ENCODE peak calls at places on chromosomes 12 and 14, in six cellular contexts. H is tibial artery, A is fibroblast of lung, W is ascending aorta, F is pancreas, L is esophagus squamous epithelium. Q is an unnamed sample. For H3K36me3, the result is how much of the 10 kb centered on the place peaks cover.

GRCh38 chr12:26119391-26119981 is 5.4 kb downstream of the BHLHE41 start:
- DNase-seq in H (no peak), A (peak), W (no peak), F (no peak), L (no peak), Q (no peak)

GRCh38 chr12:113950873-113951272 is 15.3 kb downstream of the RBM19 start:
- DNase-seq in H (no peak), A (no peak), W (no peak), F (no peak), L (no peak), Q (no peak)

GRCh38 chr12:75041481-75041880 is 168.2 kb downstream of the KCNC2 start:
- DNase-seq in H (no peak), A (no peak), W (no peak), F (no peak), L (no peak), Q (no peak)

GRCh38 chr12:107335802-107336570 is 242.6 kb upstream of the CRY1 start:
- DNase-seq in H (no peak), A (no peak), W (no peak), F (no peak), L (no peak), Q (no peak)

GRCh38 chr12:94851396-94852025 is 152.0 kb downstream of the NDUFA12 start:
- DNase-seq in H (no peak), A (no peak), W (no peak), F (no peak), L (no peak), Q (no peak)

GRCh38 chr14:52356025-52356424 is 41.9 kb downstream of the PTGER2 start:
- DNase-seq in H (no peak), A (no peak), W (no peak), F (no peak), L (no peak), Q (no peak)

GRCh38 chr14:95841680-95842079 is 35.0 kb upstream of the TUNAR start:
- DNase-seq in H (no peak), A (no peak), W (no peak), F (no peak), L (no peak), Q (no peak)

GRCh38 chr12:19003110-19003509 is 126.4 kb upstream of the PLEKHA5 start:
- DNase-seq in H (no peak), A (no peak), W (no peak), F (no peak), L (no peak), Q (no peak)

GRCh38 chr14:21072102-21072501 is 2.0 kb downstream of the ARHGEF40 start:
- DNase-seq in H (peak), A (peak), W (no peak), F (no peak), L (no peak), Q (no peak)

GRCh38 chr12:123931686-123932321 is 40.8 kb downstream of the CCDC92 start:
- DNase-seq in H (no peak), A (no peak), W (no peak), F (no peak), L (no peak), Q (no peak)

GRCh38 chr14:102749833-102750775 is 27.1 kb upstream of the TRAF3 start:
- DNase-seq in H (no peak), A (no peak), W (no peak), F (no peak), L (no peak), Q (no peak)

GRCh38 chr12:71865166-71865713 is 25.7 kb downstream of the TBC1D15 start:
- DNase-seq in H (no peak), A (peak), W (no peak), F (no peak), L (no peak), Q (no peak)

GRCh38 chr14:93655078-93655750 is 133.1 kb downstream of the PRIMA1 start:
- DNase-seq in H (no peak), A (peak), W (no peak), F (no peak), L (no peak), Q (no peak)

GRCh38 chr14:79375336-79375735 is 836.0 kb downstream of the DIO2 start:
- DNase-seq in H (no peak), A (no peak), W (no peak), F (no peak), L (no peak), Q (no peak)

GRCh38 chr12:132658149-132658905 is 28.8 kb downstream of the POLE start:
- DNase-seq in H (no peak), A (no peak), W (no peak), F (no peak), L (no peak), Q (peak)

GRCh38 chr12:80838708-80839107 is 99.0 kb downstream of the LIN7A start:
- DNase-seq in H (no peak), A (no peak), W (no peak), F (no peak), L (no peak), Q (no peak)

GRCh38 chr14:87187787-87188186 is 805.2 kb downstream of the GALC start:
- DNase-seq in H (no peak), A (no peak), W (no peak), F (no peak), L (no peak), Q (no peak)

GRCh38 chr14:50808053-50808452 is 22.9 kb downstream of the NIN start:
- DNase-seq in H (no peak), A (no peak), W (no peak), F (no peak), L (no peak), Q (no peak)

GRCh38 chr14:52703225-52703624 is 3.8 kb upstream of the PSMC6 start:
- DNase-seq in H (no peak), A (peak), W (no peak), F (no peak), L (no peak), Q (no peak)

GRCh38 chr14:20609215-20610001 is 18.2 kb upstream of the RNASE12 start:
- DNase-seq in H (peak), A (peak), W (no peak), F (peak), L (no peak), Q (peak)

GRCh38 chr12:47909839-47910465 is 5.2 kb upstream of the VDR start:
- DNase-seq in H (no peak), A (no peak), W (no peak), F (no peak), L (no peak), Q (peak)

GRCh38 chr12:19999793-20000138 is 368.6 kb upstream of the PDE3A start:
- DNase-seq in H (no peak), A (no peak), W (no peak), F (no peak), L (no peak), Q (no peak)

GRCh38 chr12:109393437-109394345 is 46.0 kb downstream of the MYO1H start:
- DNase-seq in H (no peak), A (peak), W (no peak), F (peak), L (no peak), Q (peak)

GRCh38 chr12:124391340-124392261 is 96.7 kb downstream of the RFLNA start:
- DNase-seq in H (peak), A (no peak), W (peak), F (no peak), L (peak), Q (peak)

GRCh38 chr14:99065551-99065950 is 206.4 kb downstream of the BCL11B start:
- DNase-seq in H (no peak), A (no peak), W (no peak), F (no peak), L (no peak), Q (no peak)

GRCh38 chr12:3624273-3624672 is 128.6 kb downstream of the CRACR2A start:
- DNase-seq in H (no peak), A (no peak), W (no peak), F (no peak), L (no peak), Q (no peak)

GRCh38 chr14:106872619-106873446 is 1346.5 kb downstream of the TMEM121 start:
- DNase-seq in H (no peak), A (no peak), W (no peak), F (peak), L (no peak), Q (no peak)

GRCh38 chr12:33825986-33826602 is 196.2 kb upstream of the ALG10 start:
- DNase-seq in H (no peak), A (no peak), W (no peak), F (no peak), L (no peak), Q (no peak)

GRCh38 chr14:78222746-78223145 is 52.6 kb downstream of the NRXN3 start:
- DNase-seq in H (no peak), A (no peak), W (no peak), F (no peak), L (no peak), Q (no peak)

GRCh38 chr14:57833304-57833703 is 32.6 kb downstream of the SLC35F4 start:
- DNase-seq in H (peak), A (peak), W (peak), F (peak), L (no peak), Q (no peak)

GRCh38 chr14:72894623-72895378 is 900 bp upstream of the DPF3 start:
- DNase-seq in H (no peak), A (no peak), W (no peak), F (peak), L (no peak), Q (no peak)

GRCh38 chr14:55446127-55446736 is 5.8 kb upstream of the TBPL2 start:
- DNase-seq in H (peak), A (peak), W (no peak), F (peak), L (no peak), Q (peak)

GRCh38 chr14:77086951-77087350 is 11.1 kb upstream of the CIPC start:
- DNase-seq in H (no peak), A (no peak), W (no peak), F (no peak), L (no peak), Q (no peak)

GRCh38 chr12:84046869-84047268 is 865.7 kb downstream of the SLC6A15 start:
- DNase-seq in H (no peak), A (no peak), W (no peak), F (no peak), L (no peak), Q (no peak)

GRCh38 chr14:51310453-51311074 is 70.5 kb downstream of the TMX1 start:
- DNase-seq in H (no peak), A (peak), W (no peak), F (no peak), L (no peak), Q (no peak)

GRCh38 chr14:101104485-101104884 is 201.0 kb upstream of the RTL1 start:
- DNase-seq in H (peak), A (no peak), W (no peak), F (no peak), L (no peak), Q (no peak)

GRCh38 chr12:11652351-11653040 is 3.0 kb downstream of the ETV6 start:
- DNase-seq in H (peak), A (peak), W (no peak), F (no peak), L (no peak), Q (peak)

GRCh38 chr12:80837342-80837978 is 100.3 kb downstream of the LIN7A start:
- DNase-seq in H (no peak), A (peak), W (no peak), F (no peak), L (no peak), Q (no peak)

GRCh38 chr14:86532219-86532618 is 1002.3 kb downstream of the FLRT2 start:
- DNase-seq in H (no peak), A (peak), W (no peak), F (peak), L (no peak), Q (no peak)

DNA sequence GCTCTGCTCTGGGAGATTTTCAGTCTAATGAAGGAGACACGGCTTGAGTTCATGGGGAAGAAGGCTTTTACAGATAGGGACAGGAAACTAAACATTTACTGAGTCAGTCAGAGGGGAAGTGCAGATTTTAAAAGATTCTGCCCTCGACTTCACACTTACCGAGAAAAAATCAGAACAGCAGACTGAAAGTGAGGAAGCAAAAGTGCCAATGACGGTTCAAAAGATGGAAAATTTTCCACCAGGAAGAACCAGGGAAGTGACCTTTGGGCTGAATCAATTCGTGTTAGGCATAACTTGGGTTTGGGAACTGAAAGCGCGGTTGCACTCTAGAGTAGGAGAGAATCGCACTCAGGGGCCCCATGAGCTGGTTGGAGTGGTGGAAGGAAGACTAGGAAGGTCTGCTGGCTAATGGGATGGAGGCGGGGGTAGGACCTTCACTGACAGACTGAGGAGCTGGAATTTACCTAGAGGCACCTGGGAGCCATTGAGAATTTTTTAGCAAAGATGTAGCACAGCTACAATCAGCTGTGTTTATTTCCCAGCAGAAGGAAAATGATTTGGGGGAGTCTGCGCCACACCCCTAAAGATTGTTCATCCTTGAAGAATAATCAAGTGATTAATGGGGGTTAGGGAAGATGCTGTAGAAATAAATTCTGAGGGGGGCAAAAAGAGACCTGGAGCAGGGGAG is 1.2 kb downstream of the KCNK13 start:
- DNase-seq in H (no peak), A (no peak), W (no peak), F (no peak), L (no peak), Q (no peak)
- H3K4me3 ChIP-seq in H (no peak), A (no peak), W (peak), F (no peak), L (no peak), Q (peak)

GRCh38 chr14:65103150-65103760 is 938 bp upstream of the MAX start:
- DNase-seq in H (no peak), A (peak), W (no peak), F (no peak), L (no peak), Q (no peak)
- TF ChIP-seq CTCF in H (no peak), A (no peak), W (no peak), F (no peak), L (no peak), Q (no peak)

GRCh38 chr14:104387385-104388010 is 192.1 kb upstream of the C14orf180 start:
- DNase-seq in H (peak), A (no peak), W (no peak), F (no peak), L (no peak), Q (peak)
- H3K36me3 ChIP-seq in H (under half), A (under half), W (under half), F (under half), L (under half), Q (under half)

GRCh38 chr14:105481886-105482454 is 4.7 kb upstream of the CRIP1 start:
- DNase-seq in H (peak), A (peak), W (peak), F (peak), L (peak), Q (peak)
- H3K4me3 ChIP-seq in H (peak), A (no peak), W (peak), F (peak), L (peak), Q (peak)

GRCh38 chr14:89187501-89187900 is 229.5 kb downstream of the FOXN3 start:
- DNase-seq in H (no peak), A (no peak), W (no peak), F (no peak), L (no peak), Q (no peak)

GRCh38 chr14:89184952-89185351 is 232.1 kb downstream of the FOXN3 start:
- DNase-seq in H (no peak), A (no peak), W (no peak), F (no peak), L (no peak), Q (no peak)

GRCh38 chr14:89188492-89188891 is 228.5 kb downstream of the FOXN3 start:
- DNase-seq in H (no peak), A (no peak), W (no peak), F (no peak), L (no peak), Q (no peak)

GRCh38 chr14:89186850-89187376 is 230.1 kb downstream of the FOXN3 start:
- DNase-seq in H (no peak), A (no peak), W (no peak), F (peak), L (no peak), Q (no peak)

GRCh38 chr14:89185919-89186849 is 230.8 kb downstream of the FOXN3 start:
- DNase-seq in H (no peak), A (peak), W (no peak), F (no peak), L (no peak), Q (no peak)
- TF ChIP-seq CTCF in H (no peak), A (no peak), W (peak), F (no peak), L (no peak), Q (no peak)

GRCh38 chr12:122046145-122046544 is 24.5 kb downstream of the BCL7A start:
- DNase-seq in H (no peak), A (no peak), W (no peak), F (no peak), L (no peak), Q (no peak)
- H3K36me3 ChIP-seq in H (under half), A (under half), W (under half), F (under half), L (under half), Q (under half)

GRCh38 chr12:129719426-129719825 is 184.4 kb downstream of the TMEM132D start:
- DNase-seq in H (no peak), A (no peak), W (no peak), F (no peak), L (no peak), Q (no peak)

GRCh38 chr12:129717438-129717837 is 186.4 kb downstream of the TMEM132D start:
- DNase-seq in H (no peak), A (no peak), W (no peak), F (no peak), L (no peak), Q (no peak)

GRCh38 chr12:129727100-129727499 is 176.7 kb downstream of the TMEM132D start:
- DNase-seq in H (no peak), A (no peak), W (no peak), F (no peak), L (no peak), Q (no peak)

GRCh38 chr12:129720618-129721017 is 183.2 kb downstream of the TMEM132D start:
- DNase-seq in H (no peak), A (no peak), W (no peak), F (no peak), L (no peak), Q (no peak)

DNA sequence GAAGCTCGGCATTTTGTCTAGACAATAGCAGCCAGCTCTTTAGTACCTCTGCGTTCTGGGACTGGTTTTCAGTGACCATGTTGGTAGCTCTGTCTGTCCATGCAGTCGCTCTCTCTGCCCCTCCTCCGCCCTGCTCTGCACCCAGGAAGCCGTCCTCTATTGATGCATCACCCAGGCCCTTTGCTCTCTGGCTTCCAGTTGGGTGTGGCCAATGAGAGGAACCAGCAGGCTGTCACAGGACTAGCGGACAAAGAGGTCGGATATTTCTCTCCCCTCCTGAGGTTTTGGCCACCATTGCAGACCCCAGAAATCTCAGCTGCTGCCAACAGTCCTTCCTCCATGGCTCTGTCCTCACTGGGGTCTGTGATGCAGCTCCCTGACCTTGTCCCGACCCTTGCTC is 180.6 kb downstream of the TMEM132D start:
- DNase-seq in H (no peak), A (no peak), W (no peak), F (no peak), L (no peak), Q (no peak)
- H3K4me3 ChIP-seq in H (no peak), A (no peak), W (no peak), F (no peak), L (no peak), Q (no peak)

DNA sequence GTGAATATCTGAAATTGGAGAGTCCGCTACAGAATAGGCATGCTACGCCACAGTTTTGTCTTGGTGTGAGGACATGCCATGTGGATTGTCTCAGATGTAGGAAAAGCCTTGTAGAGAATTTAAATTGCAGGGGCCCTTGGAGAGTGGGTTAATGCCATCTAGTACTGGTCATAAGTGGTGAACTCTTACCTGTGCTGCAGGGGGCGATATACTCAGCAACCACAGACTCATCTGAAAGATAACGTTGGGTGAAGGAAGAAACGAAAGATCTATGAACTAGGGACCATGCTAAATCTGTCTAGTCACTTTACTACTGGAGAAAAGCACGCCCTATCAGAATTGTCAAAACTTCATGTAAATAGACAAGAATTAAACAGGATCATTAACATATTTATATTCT is 33.7 kb upstream of the A2M start:
- DNase-seq in H (no peak), A (no peak), W (no peak), F (no peak), L (no peak), Q (no peak)
- TF ChIP-seq CTCF in H (no peak), A (no peak), W (no peak), F (no peak), L (no peak), Q (no peak)

DNA sequence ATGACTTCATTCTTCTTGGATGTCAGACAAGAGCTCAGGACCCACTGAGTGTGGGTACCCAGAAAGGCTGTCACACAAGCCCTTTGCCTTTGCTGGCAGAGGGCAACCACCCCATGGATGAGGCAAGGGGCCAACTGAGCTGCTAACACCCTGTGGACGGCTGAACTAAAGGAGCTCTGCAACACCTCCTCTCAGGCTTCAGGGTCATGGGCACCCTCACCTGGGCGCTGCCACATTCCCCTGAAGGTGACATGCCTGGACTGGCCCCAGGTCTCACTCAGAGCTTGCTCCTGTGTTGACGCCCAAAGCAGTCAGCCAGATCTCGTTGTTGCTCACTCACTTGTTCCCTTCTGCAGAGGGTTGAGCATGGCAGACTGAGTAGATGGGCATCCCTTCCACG is 336.8 kb upstream of the TMEM132C start:
- DNase-seq in H (no peak), A (no peak), W (no peak), F (no peak), L (no peak), Q (no peak)
- H3K36me3 ChIP-seq in H (under half), A (under half), W (under half), F (under half), L (under half), Q (under half)